ENCODE peak calls at places on chromosomes 3 and 15, in ten cellular contexts. W is neural progenitor cell, Y is cardiac muscle cell, A is fibroblast of lung, D is brain microvascular endothelial cell, H is psoas muscle, K is MM.1S, P is astrocyte, E is heart left ventricle, T is IMR-90. X is an unnamed sample. For H3K36me3, the result is how much of the 10 kb centered on the place peaks cover.

GRCh38 chr3:194828126-194828525 is 142.4 kb downstream of the FAM43A start:
- DNase-seq in W (no peak), A (no peak), D (no peak), K (no peak), P (peak), T (no peak), Y (no peak), H (no peak), E (no peak), X (no peak)

GRCh38 chr15:71610991-71611720 is 199.2 kb upstream of the NR2E3 start:
- DNase-seq in Y (no peak), W (no peak), H (no peak), A (no peak), K (no peak), T (no peak), D (no peak), E (no peak), P (no peak), X (no peak)

GRCh38 chr3:66472313-66473134 is 28.3 kb downstream of the LRIG1 start:
- DNase-seq in A (peak), K (no peak), D (peak), E (no peak), P (peak), H (no peak), T (peak), Y (peak), W (no peak), X (peak)

GRCh38 chr15:39270976-39271375 is 309.9 kb upstream of the THBS1 start:
- DNase-seq in Y (peak), E (no peak), A (peak), T (peak), H (no peak), K (no peak), W (no peak), P (peak), D (peak), X (peak)

GRCh38 chr3:177781686-177782161 is 584.4 kb upstream of the TBL1XR1 start:
- DNase-seq in Y (peak), W (no peak), E (peak), K (no peak), T (peak), H (peak), A (peak), D (peak), P (peak), X (no peak)

GRCh38 chr3:170603770-170604510 is 18.1 kb upstream of the SLC7A14 start:
- DNase-seq in W (no peak), A (peak), K (no peak), Y (peak), T (peak), E (no peak), P (peak), H (no peak), D (peak), X (no peak)

GRCh38 chr3:160027541-160028195 is 39.0 kb downstream of the IL12A start:
- DNase-seq in P (peak), H (no peak), D (peak), W (no peak), A (peak), Y (peak), T (peak), K (peak), E (no peak), X (no peak)

GRCh38 chr15:61069369-61070075 is 159.6 kb downstream of the RORA start:
- DNase-seq in D (no peak), A (peak), K (no peak), P (no peak), H (no peak), T (peak), Y (no peak), W (no peak), E (no peak), X (no peak)

GRCh38 chr3:193342551-193342950 is 36.0 kb downstream of the ATP13A5 start:
- DNase-seq in H (no peak), T (no peak), A (no peak), Y (no peak), D (no peak), K (no peak), W (no peak), E (no peak), P (peak), X (no peak)

GRCh38 chr3:107394502-107394901 is 17.3 kb downstream of the CCDC54 start:
- DNase-seq in P (no peak), Y (no peak), E (no peak), A (no peak), W (no peak), T (no peak), D (no peak), H (no peak), K (no peak), X (no peak)

GRCh38 chr3:9397911-9398714 is 698 bp downstream of the SETD5 start:
- DNase-seq in T (peak), A (peak), E (peak), P (no peak), K (peak), D (peak), H (peak), Y (peak), W (peak), X (no peak)

GRCh38 chr3:145776782-145777408 is 384.1 kb downstream of the PLOD2 start:
- DNase-seq in Y (peak), W (peak), T (peak), E (no peak), D (peak), H (no peak), A (peak), K (peak), P (peak), X (peak)

GRCh38 chr3:71559578-71560162 is 23.9 kb downstream of the FOXP1 start:
- DNase-seq in E (no peak), T (no peak), K (no peak), D (no peak), P (no peak), W (no peak), A (no peak), H (no peak), Y (peak), X (no peak)

GRCh38 chr15:52329980-52330379 is 34.4 kb upstream of the MYO5C start:
- DNase-seq in A (no peak), P (peak), Y (peak), T (no peak), D (no peak), W (no peak), H (no peak), E (no peak), K (no peak), X (no peak)

GRCh38 chr3:116050311-116050710 is 395.0 kb downstream of the LSAMP start:
- DNase-seq in Y (no peak), W (no peak), D (no peak), P (no peak), A (no peak), K (no peak), H (no peak), E (no peak), T (no peak), X (no peak)

GRCh38 chr3:188270423-188270972 is 116.5 kb downstream of the LPP start:
- DNase-seq in W (no peak), E (no peak), K (no peak), A (peak), T (peak), P (peak), H (no peak), Y (peak), D (peak), X (peak)

GRCh38 chr3:56974242-56974945 is 86.1 kb upstream of the SPATA12 start:
- DNase-seq in T (no peak), P (peak), E (no peak), K (no peak), A (no peak), W (no peak), H (no peak), D (no peak), Y (peak), X (no peak)

GRCh38 chr3:71785594-71786472 is 885 bp upstream of the PROK2 start:
- DNase-seq in H (no peak), W (no peak), A (no peak), P (no peak), T (no peak), E (no peak), D (no peak), K (no peak), Y (no peak), X (no peak)

GRCh38 chr3:188400494-188401243 is 246.7 kb downstream of the LPP start:
- DNase-seq in K (peak), W (no peak), E (no peak), A (no peak), H (no peak), Y (no peak), T (no peak), P (no peak), D (no peak), X (no peak)

GRCh38 chr3:47761046-47761445 is 20.6 kb downstream of the SMARCC1 start:
- DNase-seq in P (no peak), W (no peak), H (no peak), Y (no peak), T (no peak), A (no peak), D (no peak), E (no peak), K (no peak), X (no peak)

GRCh38 chr3:47762233-47762632 is 19.5 kb downstream of the SMARCC1 start:
- DNase-seq in E (no peak), T (peak), Y (peak), H (no peak), D (no peak), K (no peak), A (no peak), W (no peak), P (peak), X (no peak)

GRCh38 chr3:47772047-47772446 is 9.6 kb downstream of the SMARCC1 start:
- DNase-seq in H (no peak), P (no peak), D (no peak), Y (no peak), E (no peak), A (no peak), T (no peak), K (no peak), W (no peak), X (no peak)

GRCh38 chr3:47766186-47766585 is 15.5 kb downstream of the SMARCC1 start:
- DNase-seq in E (no peak), A (no peak), H (no peak), T (no peak), P (no peak), D (no peak), Y (no peak), K (no peak), W (no peak), X (no peak)
- H3K36me3 ChIP-seq in E (under half), A (under half), H (under half), T (under half), P (under half), D (under half), Y (under half), K (under half), W (under half), X (under half)

DNA sequence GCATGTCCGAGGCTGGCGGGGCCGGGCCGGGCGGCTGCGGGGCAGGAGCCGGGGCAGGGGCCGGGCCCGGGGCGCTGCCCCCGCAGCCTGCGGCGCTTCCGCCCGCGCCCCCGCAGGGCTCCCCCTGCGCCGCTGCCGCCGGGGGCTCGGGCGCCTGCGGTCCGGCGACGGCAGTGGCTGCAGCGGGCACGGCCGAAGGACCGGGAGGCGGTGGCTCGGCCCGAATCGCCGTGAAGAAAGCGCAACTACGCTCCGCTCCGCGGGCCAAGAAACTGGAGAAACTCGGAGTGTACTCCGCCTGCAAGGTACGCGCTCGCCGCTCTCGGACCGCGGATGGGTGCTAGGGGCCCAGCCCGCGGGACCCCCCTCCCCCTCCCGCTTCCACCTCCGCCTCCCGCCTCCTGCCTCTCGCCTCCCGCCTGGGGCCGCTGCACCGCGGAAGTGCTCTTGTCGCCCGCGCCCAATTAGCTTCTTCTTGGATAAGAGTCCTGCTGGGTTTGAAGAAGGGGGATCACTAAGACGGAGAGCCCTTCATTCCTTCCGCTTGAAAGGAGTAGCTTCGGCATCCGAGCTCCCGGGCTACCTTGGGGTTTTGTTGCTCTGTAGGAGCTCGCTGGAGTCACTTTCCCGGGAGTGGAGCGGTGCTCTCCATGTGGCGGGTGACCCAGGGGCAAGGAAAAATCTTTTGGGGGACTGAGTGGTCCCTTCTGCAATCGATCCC is 390 bp downstream of the KAT2B start:
- DNase-seq in P (peak), A (peak), E (peak), Y (peak), H (peak), W (peak), T (peak), D (peak), K (peak), X (no peak)
- TF ChIP-seq CTCF in P (no peak), A (peak), E (peak), Y (peak), H (no peak), W (no peak), T (no peak), D (peak), K (peak), X (peak)

DNA sequence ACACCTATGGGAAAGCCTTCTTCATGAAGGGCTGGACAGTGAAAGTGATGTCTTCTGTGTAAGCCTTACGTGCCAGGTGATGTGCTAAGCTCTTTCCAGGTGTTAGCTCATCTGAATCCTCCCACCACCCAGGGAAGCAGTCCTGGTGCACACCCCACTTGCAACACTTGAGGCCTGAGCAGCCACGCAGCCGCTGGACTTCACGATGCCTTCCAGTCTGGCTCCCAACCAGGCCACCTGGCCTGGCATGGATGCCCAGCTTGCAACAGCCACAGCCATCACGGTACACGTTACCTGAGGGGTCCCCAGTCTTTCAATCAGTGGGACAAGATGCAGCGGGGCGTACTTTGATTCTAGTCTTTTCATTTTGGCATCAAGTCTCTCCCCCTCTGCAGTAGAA is 35.8 kb downstream of the NIPA2 start:
- DNase-seq in K (no peak), T (no peak), P (no peak), H (no peak), W (no peak), Y (no peak), D (no peak), A (no peak), E (no peak), X (no peak)
- H3K36me3 ChIP-seq in K (under half), T (half or more), P (under half), H (half or more), W (under half), Y (under half), D (under half), A (under half), E (half or more), X (under half)

GRCh38 chr3:55746808-55747413 is 259.8 kb upstream of the WNT5A start:
- DNase-seq in A (peak), Y (peak), W (no peak), H (no peak), T (peak), P (no peak), D (no peak), E (no peak), K (peak), X (no peak)

DNA sequence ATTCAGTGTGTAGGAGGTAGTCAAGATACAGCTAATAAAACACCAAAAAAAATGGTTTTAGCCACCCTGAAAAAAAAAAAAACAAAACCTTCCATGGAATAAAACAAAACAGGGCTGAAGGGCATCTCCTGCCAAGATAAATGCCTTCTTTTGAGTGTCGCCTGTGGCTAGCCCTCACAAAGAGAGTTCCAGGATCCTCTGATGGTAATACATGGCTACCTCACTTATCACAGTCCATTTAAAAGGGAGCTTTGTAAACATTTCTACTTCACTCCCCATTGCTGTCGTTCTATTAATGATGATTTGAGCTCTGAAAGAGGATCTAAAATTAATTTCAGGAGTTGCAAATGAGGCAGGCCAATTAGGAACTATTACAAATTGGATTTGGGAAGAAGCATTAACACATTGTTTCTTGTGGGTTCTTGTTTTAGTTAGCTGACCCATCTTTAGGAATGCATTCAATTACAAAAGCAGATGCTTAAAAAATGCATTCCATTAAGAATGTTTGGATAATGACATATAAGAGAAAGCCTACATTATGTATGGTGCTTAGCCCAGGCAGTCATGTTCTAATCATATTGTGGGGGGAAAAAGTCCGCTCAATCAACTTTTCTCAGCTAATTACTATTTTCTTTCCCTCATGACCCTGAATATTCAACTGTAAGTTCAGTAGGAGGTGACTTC is 255.1 kb upstream of the WNT5A start:
- DNase-seq in E (no peak), A (no peak), W (no peak), K (no peak), H (no peak), T (peak), P (peak), D (no peak), Y (no peak), X (no peak)
- TF ChIP-seq CTCF in E (no peak), A (no peak), W (no peak), K (no peak), H (no peak), T (no peak), P (no peak), D (no peak), Y (no peak), X (no peak)

GRCh38 chr3:158308533-158308932 is 198.6 kb downstream of the RSRC1 start:
- DNase-seq in H (no peak), A (no peak), W (no peak), E (no peak), T (no peak), P (no peak), D (no peak), Y (no peak), K (no peak), X (no peak)
- H3K36me3 ChIP-seq in H (under half), A (under half), W (under half), E (under half), T (under half), P (under half), D (under half), Y (under half), K (under half), X (under half)

DNA sequence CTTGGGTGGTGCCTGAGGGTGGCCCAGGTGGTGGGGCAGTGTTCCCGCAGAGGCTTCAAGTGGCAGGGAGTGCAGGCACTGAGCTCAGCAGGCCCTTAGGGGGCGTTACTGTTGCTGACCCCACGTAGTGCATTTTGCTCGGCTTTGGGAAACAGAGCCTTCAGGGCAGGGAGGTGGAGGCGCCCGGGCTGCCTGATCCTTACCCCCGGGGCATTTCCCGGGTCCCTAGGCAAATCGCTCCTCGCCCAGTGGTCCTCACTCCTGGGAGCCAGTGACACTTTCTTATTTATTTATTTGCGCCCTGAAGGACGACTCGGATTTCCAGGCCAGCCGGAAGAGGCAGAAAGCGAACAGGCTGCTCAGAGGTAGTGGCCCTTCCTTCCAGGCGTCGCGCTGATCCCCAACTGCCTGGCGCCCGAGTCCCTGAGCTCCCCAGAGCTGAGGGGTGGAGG is 10.1 kb upstream of the FOXB1 start:
- DNase-seq in Y (no peak), T (no peak), A (no peak), H (no peak), E (no peak), D (no peak), K (no peak), P (no peak), W (peak), X (no peak)
- TF ChIP-seq CTCF in Y (peak), T (no peak), A (peak), H (no peak), E (no peak), D (peak), K (no peak), P (no peak), W (peak), X (peak)

GRCh38 chr3:45981321-45982038 is 14.1 kb downstream of the FYCO1 start:
- DNase-seq in H (no peak), P (peak), T (peak), A (peak), Y (peak), W (no peak), D (peak), K (no peak), E (no peak), X (peak)

GRCh38 chr3:45986303-45986982 is 9.2 kb downstream of the FYCO1 start:
- DNase-seq in A (peak), W (no peak), K (no peak), Y (peak), P (peak), T (peak), D (peak), H (no peak), E (peak), X (no peak)

GRCh38 chr3:45984331-45985312 is 11.0 kb downstream of the FYCO1 start:
- DNase-seq in P (no peak), T (peak), H (peak), Y (peak), K (no peak), A (peak), E (no peak), W (no peak), D (no peak), X (no peak)

GRCh38 chr3:45985532-45986302 is 9.9 kb downstream of the FYCO1 start:
- DNase-seq in Y (no peak), H (no peak), D (no peak), A (peak), K (no peak), T (peak), E (no peak), P (no peak), W (no peak), X (no peak)

DNA sequence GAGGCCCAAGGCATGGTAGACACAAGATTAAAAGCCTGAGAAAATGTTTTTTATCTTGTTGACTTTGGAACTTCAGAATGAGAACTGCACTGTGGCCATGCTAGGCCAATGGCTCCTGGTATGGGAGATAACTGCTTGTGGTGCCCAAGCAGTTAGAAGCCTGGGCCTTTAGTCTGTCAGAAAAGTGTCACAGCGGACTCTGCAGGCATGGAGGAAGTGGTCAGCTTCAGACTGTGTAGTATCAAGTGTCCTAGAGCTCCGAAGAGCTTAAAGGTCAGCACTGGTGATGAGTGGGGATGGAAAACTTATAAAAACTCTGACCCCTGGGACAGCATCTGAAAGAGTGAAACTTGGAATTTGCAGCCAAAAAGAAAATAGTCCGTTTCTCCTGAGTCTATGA is 11.8 kb downstream of the FYCO1 start:
- DNase-seq in H (no peak), D (no peak), A (no peak), E (no peak), P (no peak), T (no peak), Y (no peak), W (no peak), K (no peak), X (no peak)
- H3K36me3 ChIP-seq in H (half or more), D (under half), A (under half), E (half or more), P (under half), T (under half), Y (under half), W (under half), K (under half), X (under half)

DNA sequence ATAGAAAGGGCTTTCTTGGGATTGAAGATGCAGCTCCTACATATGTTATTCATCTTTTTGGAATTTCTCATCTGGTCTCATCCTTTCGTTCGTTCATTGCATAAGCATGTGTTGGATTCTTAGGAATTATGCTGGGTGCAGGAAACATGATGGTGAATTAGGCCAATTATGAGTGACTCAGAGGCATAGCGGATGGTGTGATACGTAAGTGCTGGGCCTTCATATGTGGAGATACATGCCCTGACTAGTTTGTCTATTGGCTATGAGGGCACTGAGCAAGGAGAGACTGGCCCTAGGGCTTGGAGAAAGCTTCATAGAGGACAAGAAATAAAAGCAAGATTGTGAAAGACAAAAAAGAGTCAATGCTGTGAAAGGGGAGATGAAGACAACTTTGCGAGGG is 235.1 kb downstream of the MYRIP start:
- DNase-seq in A (no peak), E (no peak), H (no peak), Y (peak), W (no peak), T (no peak), D (peak), P (peak), K (no peak), X (no peak)
- TF ChIP-seq CTCF in A (no peak), E (no peak), H (no peak), Y (no peak), W (no peak), T (no peak), D (no peak), P (no peak), K (no peak), X (no peak)

X was measured in kidney epithelial cell.